ENCODE peak calls at places on chromosomes 12 and 14, in ten cellular contexts. E is endothelial cell; C is kidney tubule cell; Z is effector memory CD4-positive, alpha-beta T cell; N is activated CD4-positive, alpha-beta T cell treated with anti-CD3 and anti-CD28 coated beads, Interleukin-2, amount 50 U/mL, for 1 hour; S is brain microvascular endothelial cell; A is RPMI8226; U is stimulated activated CD4-positive, alpha-beta T cell treated with anti-CD3 and anti-CD28 coated beads, Interleukin-1b, Interleukin-23, amount 100 ng/mL, for 1 hour; G is fibroblast of lung; W is esophagus squamous epithelium. L is an unnamed sample.

GRCh38 chr12:73057428-73057827 is 785.3 kb downstream of the TRHDE start:
- DNase-seq in E (no peak), C (no peak), Z (no peak), N (no peak), S (no peak), A (no peak), U (no peak), G (no peak), W (no peak), L (peak)

GRCh38 chr14:75411194-75411552 is 16.6 kb upstream of the JDP2 start:
- DNase-seq in E (no peak), C (no peak), Z (no peak), N (no peak), S (no peak), A (no peak), U (no peak), G (no peak), W (no peak), L (no peak)

GRCh38 chr12:123808167-123808566 is 46.1 kb downstream of the DNAH10 start:
- DNase-seq in E (peak), C (no peak), Z (no peak), N (no peak), S (peak), A (no peak), U (no peak), G (peak), W (no peak), L (peak)

GRCh38 chr12:116164976-116165425 is 112.5 kb downstream of the MED13L start:
- DNase-seq in E (no peak), C (peak), Z (no peak), N (no peak), S (no peak), A (no peak), U (no peak), G (peak), W (no peak), L (no peak)

GRCh38 chr14:30753452-30753851 is 120.9 kb upstream of the COCH start:
- DNase-seq in E (no peak), C (no peak), Z (no peak), N (no peak), S (no peak), A (no peak), U (no peak), G (no peak), W (no peak), L (no peak)

GRCh38 chr14:91968280-91968679 is 20.8 kb upstream of the FBLN5 start:
- DNase-seq in E (no peak), C (no peak), Z (peak), N (peak), S (no peak), A (no peak), U (no peak), G (no peak), W (no peak), L (no peak)

GRCh38 chr14:76918751-76919421 is 92.7 kb downstream of the LRRC74A start:
- DNase-seq in E (peak), C (peak), Z (no peak), N (no peak), S (peak), A (no peak), U (no peak), G (peak), W (no peak), L (peak)

GRCh38 chr12:39375206-39375808 is 67.6 kb downstream of the KIF21A start:
- DNase-seq in E (no peak), C (peak), Z (no peak), N (no peak), S (no peak), A (no peak), U (no peak), G (peak), W (no peak), L (no peak)

GRCh38 chr14:31239673-31240072 is 32.1 kb upstream of the HECTD1 start:
- DNase-seq in E (no peak), C (no peak), Z (no peak), N (no peak), S (no peak), A (no peak), U (no peak), G (no peak), W (no peak), L (no peak)

GRCh38 chr12:25708661-25709060 is 155.6 kb upstream of the LMNTD1 start:
- DNase-seq in E (no peak), C (no peak), Z (no peak), N (no peak), S (no peak), A (no peak), U (no peak), G (no peak), W (no peak), L (no peak)

GRCh38 chr12:65125975-65126374 is 4.9 kb upstream of the WIF1 start:
- DNase-seq in E (no peak), C (no peak), Z (no peak), N (no peak), S (no peak), A (no peak), U (no peak), G (no peak), W (no peak), L (no peak)

GRCh38 chr12:54352891-54353874 is 11.1 kb downstream of the GPR84 start:
- DNase-seq in E (no peak), C (peak), Z (no peak), N (no peak), S (no peak), A (no peak), U (no peak), G (peak), W (no peak), L (peak)

GRCh38 chr14:81164167-81164774 is 56.5 kb downstream of the GTF2A1 start:
- DNase-seq in E (peak), C (peak), Z (peak), N (peak), S (peak), A (peak), U (no peak), G (peak), W (no peak), L (peak)

GRCh38 chr12:116661341-116661740 is 76.5 kb downstream of the SPRING1 start:
- DNase-seq in E (no peak), C (no peak), Z (no peak), N (no peak), S (no peak), A (no peak), U (no peak), G (no peak), W (no peak), L (no peak)

GRCh38 chr12:66166561-66166960 is 3.2 kb downstream of the TMBIM4 start:
- DNase-seq in E (no peak), C (no peak), Z (no peak), N (no peak), S (no peak), A (no peak), U (no peak), G (no peak), W (no peak), L (no peak)

GRCh38 chr14:101932668-101933067 is 31.7 kb upstream of the DYNC1H1 start:
- DNase-seq in E (no peak), C (no peak), Z (no peak), N (no peak), S (no peak), A (no peak), U (no peak), G (no peak), W (no peak), L (no peak)

GRCh38 chr12:54053625-54054441 is at the start of gene HOXC4:
- DNase-seq in E (no peak), C (no peak), Z (no peak), N (no peak), S (no peak), A (no peak), U (no peak), G (peak), W (no peak), L (peak)

GRCh38 chr12:108046135-108046534 is 83.0 kb upstream of the WSCD2 start:
- DNase-seq in E (no peak), C (no peak), Z (no peak), N (no peak), S (no peak), A (no peak), U (no peak), G (no peak), W (no peak), L (no peak)

GRCh38 chr14:55964081-55964480 is 154.1 kb upstream of the PELI2 start:
- DNase-seq in E (no peak), C (no peak), Z (no peak), N (no peak), S (no peak), A (peak), U (no peak), G (no peak), W (no peak), L (no peak)